ENCODE peak calls at places on chromosome 14, in six cellular contexts. G is activated T-helper 9 cell treated with anti-CD3 and anti-CD28 coated beads, Interleukin-2, amount 50 U/mL, for 16 hours; S is occipital lobe; F is NCI-H510A treated with DMSO at 0.1 percent for 48 hours; X is hypothalamus; J is fibroblast of lung. O is an unnamed sample.

GRCh38 chr14:29740491-29740890 is 187.2 kb downstream of the PRKD1 start:
- DNase-seq in S (no peak), F (no peak), G (no peak), X (no peak), J (no peak), O (no peak)

GRCh38 chr14:76767681-76768055 is 6.4 kb downstream of the VASH1 start:
- DNase-seq in F (no peak), J (no peak), G (no peak), X (no peak), S (no peak), O (no peak)

GRCh38 chr14:95290769-95291440 is 28.8 kb downstream of the CLMN start:
- DNase-seq in F (peak; percentile 84), X (no peak), J (no peak), S (no peak), G (no peak), O (peak; percentile 91)

GRCh38 chr14:55516776-55517175 is 63.2 kb upstream of the KTN1 start:
- DNase-seq in J (no peak), G (no peak), S (no peak), X (no peak), F (no peak), O (no peak)

GRCh38 chr14:99234366-99234765 is 37.6 kb downstream of the BCL11B start:
- DNase-seq in J (no peak), G (no peak), S (no peak), F (no peak), X (no peak), O (no peak)

GRCh38 chr14:22560638-22561365 is 28.2 kb downstream of the DAD1 start:
- DNase-seq in G (no peak), S (no peak), F (peak; percentile 65), J (no peak), X (no peak), O (no peak)

GRCh38 chr14:80577599-80577998 is 363.9 kb downstream of the CEP128 start:
- DNase-seq in J (no peak), X (no peak), G (no peak), F (no peak), S (no peak), O (no peak)

GRCh38 chr14:54503476-54503875 is 6.2 kb upstream of the CGRRF1 start:
- DNase-seq in F (no peak), S (no peak), X (no peak), J (peak; percentile 46), G (no peak), O (no peak)

GRCh38 chr14:81326451-81326850 is 73.7 kb downstream of the STON2 start:
- DNase-seq in X (no peak), J (no peak), S (no peak), F (no peak), G (no peak), O (no peak)

GRCh38 chr14:92517761-92518160 is 4.2 kb downstream of the RIN3 start:
- DNase-seq in J (no peak), F (no peak), S (no peak), G (no peak), X (no peak), O (no peak)

GRCh38 chr14:91119556-91120311 is 5.9 kb downstream of the DGLUCY start:
- DNase-seq in J (peak; percentile 60), G (no peak), F (no peak), X (no peak), S (no peak), O (no peak)

GRCh38 chr14:72154645-72155378 is 222.6 kb downstream of the RGS6 start:
- DNase-seq in G (no peak), F (no peak), X (no peak), S (no peak), J (no peak), O (no peak)

GRCh38 chr14:102694530-102695171 is 82.6 kb upstream of the TRAF3 start:
- DNase-seq in J (peak; percentile 80), S (no peak), F (peak; percentile 88), G (peak; percentile 2), X (peak; percentile 5), O (peak; percentile 59)

GRCh38 chr14:90820958-90821357 is 4.7 kb upstream of the TTC7B start:
- DNase-seq in F (no peak), J (no peak), X (no peak), G (peak; percentile 74), S (peak; percentile 48), O (peak; percentile 33)

GRCh38 chr14:100775831-100776591 is 49.3 kb downstream of the DLK1 start:
- DNase-seq in G (no peak), J (peak; percentile 58), S (no peak), X (no peak), F (no peak), O (no peak)

GRCh38 chr14:51095854-51096823 is 1.2 kb upstream of the TRIM9 start:
- DNase-seq in F (peak; percentile 28), S (peak; percentile 70), G (no peak), X (peak; percentile 62), J (peak; percentile 58), O (peak; percentile 59)

GRCh38 chr14:37709419-37710195 is 114.2 kb downstream of the TTC6 start:
- DNase-seq in J (peak; percentile 53), G (no peak), S (no peak), F (peak; percentile 13), X (no peak), O (peak; percentile 5)

GRCh38 chr14:73059326-73059725 is 992 bp downstream of the RBM25 start:
- DNase-seq in J (peak; percentile 28), F (peak; percentile 20), X (no peak), G (no peak), S (no peak), O (no peak)

GRCh38 chr14:52033131-52033642 is 35.7 kb downstream of the NID2 start:
- DNase-seq in X (no peak), F (no peak), S (no peak), J (no peak), G (no peak), O (no peak)

GRCh38 chr14:52067873-52068740 is 752 bp downstream of the NID2 start:
- DNase-seq in F (no peak), G (no peak), J (peak; percentile 52), X (no peak), S (no peak), O (no peak)

GRCh38 chr14:54177861-54178591 is 218.8 kb upstream of the CDKN3 start:
- DNase-seq in X (no peak), G (no peak), F (no peak), J (no peak), S (no peak), O (no peak)

GRCh38 chr14:19873178-19873577 is 1.8 kb upstream of the OR4K2 start:
- DNase-seq in S (no peak), G (no peak), F (no peak), J (no peak), X (no peak), O (no peak)

GRCh38 chr14:61394542-61394941 is 73.2 kb downstream of the PRKCH start:
- DNase-seq in G (no peak), S (no peak), F (no peak), J (no peak), X (no peak), O (no peak)

GRCh38 chr14:50887476-50887875 is 15.6 kb downstream of the ABHD12B start:
- DNase-seq in X (no peak), S (no peak), F (no peak), J (no peak), G (no peak), O (no peak)

GRCh38 chr14:24058260-24058950 is 6.6 kb downstream of the CARMIL3 start:
- DNase-seq in G (no peak), S (peak; percentile 58), X (peak; percentile 8), J (peak; percentile 82), F (peak; percentile 30), O (peak; percentile 60)

GRCh38 chr14:105853089-105853906 is 326.9 kb downstream of the TMEM121 start:
- DNase-seq in F (no peak), X (no peak), J (no peak), S (no peak), G (no peak), O (peak; percentile 66)

GRCh38 chr14:49688701-49689030 is 652 bp upstream of the POLE2 start:
- DNase-seq in S (no peak), G (no peak), F (no peak), J (no peak), X (no peak), O (no peak)

GRCh38 chr14:104882325-104882973 is 17.4 kb downstream of the CEP170B start:
- DNase-seq in F (peak; percentile 83), S (no peak), X (no peak), J (no peak), G (no peak), O (peak; percentile 25)

GRCh38 chr14:49924852-49925251 is 32.0 kb downstream of the ARF6 start:
- DNase-seq in S (no peak), J (no peak), X (no peak), F (no peak), G (no peak), O (no peak)

GRCh38 chr14:63659726-63660125 is 18.1 kb upstream of the WDR89 start:
- DNase-seq in X (no peak), G (no peak), J (no peak), F (no peak), S (peak; percentile 32), O (no peak)

GRCh38 chr14:75430526-75430925 is 2.7 kb downstream of the JDP2 start:
- DNase-seq in G (no peak), J (peak; percentile 80), F (no peak), X (no peak), S (no peak), O (no peak)

GRCh38 chr14:97783001-97783400 is 985.8 kb downstream of the VRK1 start:
- DNase-seq in S (no peak), X (no peak), G (no peak), J (no peak), F (no peak), O (no peak)

GRCh38 chr14:64196668-64197411 is 97.3 kb downstream of the ESR2 start:
- DNase-seq in X (peak; percentile 33), J (peak; percentile 39), G (no peak), F (peak; percentile 78), S (peak; percentile 80), O (peak; percentile 73)

GRCh38 chr14:105013150-105013787 is 7.6 kb downstream of the CDCA4 start:
- DNase-seq in J (no peak), S (no peak), X (no peak), F (peak; percentile 11), G (no peak), O (no peak)

GRCh38 chr14:85762523-85762922 is 232.6 kb downstream of the FLRT2 start:
- DNase-seq in X (no peak), S (no peak), F (no peak), J (no peak), G (no peak), O (peak; percentile 90)

GRCh38 chr14:101035466-101036225 is 132.1 kb upstream of the RTL1 start:
- DNase-seq in X (no peak), F (no peak), G (no peak), J (no peak), S (no peak), O (no peak)

GRCh38 chr14:71469936-71470335 is 462.3 kb upstream of the RGS6 start:
- DNase-seq in F (no peak), X (no peak), S (no peak), J (no peak), G (no peak), O (no peak)

GRCh38 chr14:22221508-22221907 is 367.5 kb downstream of the DAD1 start:
- DNase-seq in J (peak; percentile 19), G (no peak), F (no peak), S (no peak), X (no peak), O (no peak)

O was measured in NCI-H146.